ENCODE peak calls at places on chromosomes 5 and 9, in seven cellular contexts. B is stimulated activated CD4-positive, alpha-beta T cell treated with anti-CD3 and anti-CD28 coated beads, Interleukin-2, amount 100 ng/mL, for 48 hours; X is B cell; K is endothelial cell; V is neural crest cell; O is effector memory CD8-positive, alpha-beta T cell; L is ovary. W is an unnamed sample.

GRCh38 chr5:40781843-40782409 is 16.2 kb downstream of the PRKAA1 start:
- DNase-seq in B (no peak), X (no peak), K (no peak), V (no peak), O (no peak), L (no peak), W (no peak)

GRCh38 chr5:76874088-76874581 is 24.3 kb downstream of the S100Z start:
- DNase-seq in B (no peak), X (peak), K (no peak), V (no peak), O (no peak), L (no peak), W (no peak)

GRCh38 chr9:116193636-116194035 is 40.0 kb downstream of the PAPPA start:
- DNase-seq in B (no peak), X (no peak), K (no peak), V (no peak), O (no peak), L (no peak), W (no peak)

GRCh38 chr9:104682642-104683041 is 11.7 kb upstream of the OR13D1 start:
- DNase-seq in B (peak), X (peak), K (no peak), V (no peak), O (no peak), L (no peak), W (peak)

GRCh38 chr5:54460181-54460919 is 4.9 kb downstream of the HSPB3 start:
- DNase-seq in B (no peak), X (no peak), K (no peak), V (no peak), O (no peak), L (no peak), W (no peak)

GRCh38 chr5:1808466-1808865 is 7.3 kb downstream of the NDUFS6 start:
- DNase-seq in B (no peak), X (no peak), K (no peak), V (no peak), O (no peak), L (no peak), W (no peak)

GRCh38 chr5:18114161-18114802 is 480.0 kb downstream of the TAF11L14 start:
- DNase-seq in B (no peak), X (no peak), K (no peak), V (no peak), O (no peak), L (no peak), W (no peak)

GRCh38 chr5:93532370-93532769 is 48.6 kb downstream of the NR2F1-AS1 start:
- DNase-seq in B (no peak), X (no peak), K (no peak), V (no peak), O (no peak), L (peak), W (no peak)

GRCh38 chr5:55650391-55650790 is 61.7 kb downstream of the SLC38A9 start:
- DNase-seq in B (no peak), X (no peak), K (no peak), V (no peak), O (no peak), L (no peak), W (no peak)

GRCh38 chr9:93461810-93462209 is 8.4 kb upstream of the FAM120AOS start:
- DNase-seq in B (no peak), X (no peak), K (no peak), V (no peak), O (no peak), L (no peak), W (no peak)

GRCh38 chr9:110197330-110198187 is 10.4 kb downstream of the C9orf152 start:
- DNase-seq in B (no peak), X (no peak), K (no peak), V (no peak), O (no peak), L (no peak), W (no peak)

GRCh38 chr5:10246761-10247160 is 2.9 kb downstream of the ATPSCKMT start:
- DNase-seq in B (no peak), X (no peak), K (no peak), V (no peak), O (no peak), L (no peak), W (no peak)

GRCh38 chr5:175922192-175922885 is 45.8 kb downstream of the THOC3 start:
- DNase-seq in B (no peak), X (no peak), K (no peak), V (no peak), O (no peak), L (no peak), W (no peak)

GRCh38 chr9:91038483-91039124 is 237.0 kb downstream of the SYK start:
- DNase-seq in B (no peak), X (no peak), K (no peak), V (no peak), O (no peak), L (no peak), W (no peak)

GRCh38 chr9:2785060-2785459 is 58.8 kb downstream of the PUM3 start:
- DNase-seq in B (no peak), X (no peak), K (no peak), V (no peak), O (no peak), L (no peak), W (no peak)

GRCh38 chr5:150129454-150129812 is 26.2 kb downstream of the PDGFRB start:
- DNase-seq in B (no peak), X (no peak), K (no peak), V (no peak), O (no peak), L (no peak), W (no peak)

GRCh38 chr9:118522093-118523028 is 818.2 kb downstream of the TLR4 start:
- DNase-seq in B (peak), X (no peak), K (peak), V (peak), O (no peak), L (no peak), W (peak)

GRCh38 chr9:16268037-16269010 is 602.1 kb downstream of the BNC2 start:
- DNase-seq in B (no peak), X (no peak), K (no peak), V (no peak), O (no peak), L (no peak), W (no peak)

GRCh38 chr5:111143910-111144309 is 51.8 kb downstream of the WDR36 start:
- DNase-seq in B (no peak), X (no peak), K (no peak), V (no peak), O (no peak), L (peak), W (no peak)

GRCh38 chr5:4027335-4027734 is 431.7 kb downstream of the IRX1 start:
- DNase-seq in B (no peak), X (no peak), K (no peak), V (no peak), O (no peak), L (no peak), W (no peak)

GRCh38 chr9:129317179-129318011 is 139.3 kb upstream of the IER5L start:
- DNase-seq in B (no peak), X (no peak), K (no peak), V (no peak), O (no peak), L (peak), W (peak)

GRCh38 chr5:5335115-5335514 is 87.4 kb upstream of the ICE1 start:
- DNase-seq in B (no peak), X (no peak), K (no peak), V (no peak), O (no peak), L (no peak), W (no peak)

GRCh38 chr9:15142903-15143534 is 164.0 kb downstream of the TTC39B start:
- DNase-seq in B (no peak), X (peak), K (peak), V (no peak), O (no peak), L (no peak), W (no peak)

GRCh38 chr9:127173063-127173462 is 50.6 kb upstream of the ANGPTL2 start:
- DNase-seq in B (no peak), X (no peak), K (no peak), V (no peak), O (no peak), L (no peak), W (no peak)

GRCh38 chr9:17005085-17005484 is 129.8 kb upstream of the CNTLN start:
- DNase-seq in B (no peak), X (no peak), K (no peak), V (no peak), O (no peak), L (peak), W (peak)

GRCh38 chr9:136352682-136353081 is 10.9 kb downstream of the DNLZ start:
- DNase-seq in B (no peak), X (no peak), K (no peak), V (no peak), O (no peak), L (no peak), W (no peak)

GRCh38 chr9:89046832-89047231 is 55.6 kb downstream of the S1PR3 start:
- DNase-seq in B (no peak), X (no peak), K (no peak), V (no peak), O (no peak), L (no peak), W (no peak)

GRCh38 chr9:13750061-13750460 is 470.6 kb upstream of the MPDZ start:
- DNase-seq in B (no peak), X (no peak), K (no peak), V (no peak), O (no peak), L (no peak), W (no peak)

GRCh38 chr5:140140435-140140834 is 14.7 kb downstream of the IGIP start:
- DNase-seq in B (no peak), X (no peak), K (no peak), V (no peak), O (no peak), L (no peak), W (no peak)

GRCh38 chr9:111372297-111372696 is 42.3 kb upstream of the OR2K2 start:
- DNase-seq in B (no peak), X (no peak), K (no peak), V (no peak), O (no peak), L (no peak), W (no peak)

GRCh38 chr9:131394464-131395026 is 659 bp downstream of the PRRC2B start:
- DNase-seq in B (no peak), X (peak), K (peak), V (no peak), O (peak), L (peak), W (no peak)

GRCh38 chr5:174489920-174490597 is 234.3 kb upstream of the MSX2 start:
- DNase-seq in B (no peak), X (no peak), K (no peak), V (no peak), O (no peak), L (no peak), W (no peak)

GRCh38 chr5:119355636-119356383 is at the start of gene TNFAIP8:
- DNase-seq in B (peak), X (peak), K (peak), V (peak), O (peak), L (peak), W (peak)

GRCh38 chr9:16626577-16627130 is 243.8 kb downstream of the BNC2 start:
- DNase-seq in B (no peak), X (no peak), K (no peak), V (no peak), O (no peak), L (no peak), W (no peak)

GRCh38 chr9:90546200-90546599 is 96.4 kb downstream of the DIRAS2 start:
- DNase-seq in B (no peak), X (no peak), K (no peak), V (peak), O (no peak), L (no peak), W (no peak)

GRCh38 chr9:98854206-98854756 is 46.8 kb downstream of the GALNT12 start:
- DNase-seq in B (no peak), X (no peak), K (no peak), V (no peak), O (no peak), L (no peak), W (no peak)

GRCh38 chr5:102554092-102554491 is 55.3 kb upstream of the SLCO6A1 start:
- DNase-seq in B (no peak), X (no peak), K (no peak), V (no peak), O (no peak), L (no peak), W (no peak)

GRCh38 chr5:84634256-84634655 is 249.6 kb upstream of the EDIL3 start:
- DNase-seq in B (no peak), X (no peak), K (no peak), V (no peak), O (no peak), L (no peak), W (no peak)

GRCh38 chr5:169650701-169651331 is 13.7 kb downstream of the DOCK2 start:
- DNase-seq in B (no peak), X (no peak), K (no peak), V (no peak), O (no peak), L (no peak), W (no peak)

W was measured in HAP-1.